ENCODE peak calls at places on chromosomes 16 and 17, in five cellular contexts. D is trophoblast cell, X is neuronal stem cell, V is H1, Q is mesenchymal stem cell. E is an unnamed sample.

GRCh38 chr16:66549284-66550131 is at the start of gene TK2:
- DNase-seq in D (peak; percentile 47), X (peak; percentile 54), V (peak; percentile 80), Q (peak; percentile 69), E (peak; percentile 74)

GRCh38 chr16:22813946-22814325 is at the start of gene HS3ST2:
- DNase-seq in D (no peak), X (peak; percentile 64), V (peak; percentile 83), Q (peak; percentile 0), E (peak; percentile 68)

GRCh38 chr16:53434436-53435065 is at the start of gene RBL2:
- DNase-seq in D (peak; percentile 81), X (peak; percentile 75), V (peak; percentile 89), Q (peak; percentile 70), E (peak; percentile 84)

GRCh38 chr16:75264999-75265910 is 13.8 kb upstream of the BCAR1 start:
- DNase-seq in D (no peak), X (no peak), V (peak; percentile 60), Q (peak; percentile 23), E (no peak)

GRCh38 chr16:58047557-58048348 is 22.2 kb downstream of the MMP15 start:
- DNase-seq in D (no peak), X (no peak), V (no peak), Q (no peak), E (peak; percentile 61)

GRCh38 chr16:48963901-48964615 is 317.6 kb downstream of the CBLN1 start:
- DNase-seq in D (peak; percentile 69), X (no peak), V (no peak), Q (peak; percentile 82), E (no peak)

GRCh38 chr16:78490431-78490830 is 391.0 kb downstream of the WWOX start:
- DNase-seq in D (no peak), X (no peak), V (no peak), Q (no peak), E (no peak)

GRCh38 chr17:30095507-30096244 is 20.9 kb upstream of the NSRP1 start:
- DNase-seq in D (peak; percentile 77), X (peak; percentile 44), V (no peak), Q (peak; percentile 86), E (peak; percentile 41)

GRCh38 chr16:66262253-66263167 is 104.0 kb upstream of the CDH5 start:
- DNase-seq in D (no peak), X (no peak), V (no peak), Q (peak; percentile 59), E (no peak)

GRCh38 chr17:58224315-58224714 is 5.3 kb upstream of the MKS1 start:
- DNase-seq in D (no peak), X (no peak), V (no peak), Q (peak; percentile 36), E (no peak)

GRCh38 chr17:70405492-70406220 is 236.3 kb downstream of the KCNJ2 start:
- DNase-seq in D (no peak), X (no peak), V (no peak), Q (peak; percentile 97), E (no peak)

GRCh38 chr17:14302421-14303099 is 1.7 kb downstream of the HS3ST3B1 start:
- DNase-seq in D (peak; percentile 84), X (peak; percentile 82), V (peak; percentile 86), Q (peak; percentile 86), E (peak; percentile 83)

GRCh38 chr17:35117984-35118383 is 1.7 kb downstream of the RAD51D start:
- DNase-seq in D (no peak), X (no peak), V (no peak), Q (peak; percentile 31), E (no peak)

GRCh38 chr17:71349908-71350600 is 770.8 kb upstream of the SOX9 start:
- DNase-seq in D (no peak), X (no peak), V (no peak), Q (peak; percentile 55), E (no peak)

GRCh38 chr16:74216319-74216718 is 80.3 kb upstream of the PSMD7 start:
- DNase-seq in D (no peak), X (no peak), V (no peak), Q (peak; percentile 1), E (no peak)

GRCh38 chr17:58316260-58316960 is 12.2 kb downstream of the TSPOAP1 start:
- DNase-seq in D (peak; percentile 62), X (no peak), V (peak; percentile 37), Q (no peak), E (peak; percentile 25)

GRCh38 chr17:79820959-79821330 is 18.3 kb downstream of the CBX4 start:
- DNase-seq in D (no peak), X (no peak), V (no peak), Q (no peak), E (no peak)

GRCh38 chr17:8326591-8327583 is 12.8 kb upstream of the ODF4 start:
- DNase-seq in D (no peak), X (no peak), V (peak; percentile 74), Q (peak; percentile 45), E (no peak)

GRCh38 chr17:47684535-47685193 is 9.3 kb upstream of the TBKBP1 start:
- DNase-seq in D (no peak), X (no peak), V (no peak), Q (no peak), E (no peak)

GRCh38 chr17:9244066-9245052 is 223.0 kb downstream of the NTN1 start:
- DNase-seq in D (no peak), X (no peak), V (no peak), Q (peak; percentile 26), E (no peak)

GRCh38 chr16:87086575-87086974 is 230.6 kb downstream of the C16orf95 start:
- DNase-seq in D (no peak), X (no peak), V (no peak), Q (no peak), E (no peak)

GRCh38 chr16:30997000-30997886 is 12.2 kb downstream of the HSD3B7 start:
- DNase-seq in D (peak; percentile 41), X (peak; percentile 59), V (peak; percentile 89), Q (peak; percentile 72), E (peak; percentile 92)

GRCh38 chr16:30996324-30996999 is 11.5 kb downstream of the HSD3B7 start:
- DNase-seq in D (no peak), X (no peak), V (no peak), Q (peak; percentile 20), E (no peak)

GRCh38 chr16:30998852-30999761 is 11.3 kb downstream of the STX1B start:
- DNase-seq in D (no peak), X (no peak), V (no peak), Q (peak; percentile 12), E (no peak)

GRCh38 chr16:30995927-30996323 is 10.9 kb downstream of the HSD3B7 start:
- DNase-seq in D (no peak), X (no peak), V (no peak), Q (no peak), E (no peak)

GRCh38 chr16:30997887-30998711 is 12.3 kb downstream of the STX1B start:
- DNase-seq in D (peak; percentile 56), X (no peak), V (no peak), Q (peak; percentile 78), E (no peak)
- H2AK5ac ChIP-seq in D (no peak overlapping the region), X (no peak overlapping the region), V (no peak overlapping the region), Q (peak overlapping the region; percentile 61), E (no peak overlapping the region)

GRCh38 chr17:74723891-74724290 is 11.2 kb upstream of the CD300LF start:
- DNase-seq in D (no peak), X (no peak), V (no peak), Q (no peak), E (no peak)
- H2BK12ac ChIP-seq in D (no peak overlapping the region), X (no peak overlapping the region), V (no peak overlapping the region), Q (no peak overlapping the region), E (no peak overlapping the region)

GRCh38 chr16:89549007-89549700 is 11.3 kb upstream of the RPL13 start:
- DNase-seq in D (no peak), X (no peak), V (no peak), Q (no peak), E (no peak)
- H2AK5ac ChIP-seq in D (no peak overlapping the region), X (no peak overlapping the region), V (no peak overlapping the region), Q (no peak overlapping the region), E (no peak overlapping the region)

GRCh38 chr16:72287646-72288045 is 115.7 kb upstream of the PMFBP1 start:
- DNase-seq in D (no peak), X (no peak), V (no peak), Q (no peak), E (no peak)
- H2BK12ac ChIP-seq in D (no peak overlapping the region), X (no peak overlapping the region), V (no peak overlapping the region), Q (no peak overlapping the region), E (no peak overlapping the region)

DNA sequence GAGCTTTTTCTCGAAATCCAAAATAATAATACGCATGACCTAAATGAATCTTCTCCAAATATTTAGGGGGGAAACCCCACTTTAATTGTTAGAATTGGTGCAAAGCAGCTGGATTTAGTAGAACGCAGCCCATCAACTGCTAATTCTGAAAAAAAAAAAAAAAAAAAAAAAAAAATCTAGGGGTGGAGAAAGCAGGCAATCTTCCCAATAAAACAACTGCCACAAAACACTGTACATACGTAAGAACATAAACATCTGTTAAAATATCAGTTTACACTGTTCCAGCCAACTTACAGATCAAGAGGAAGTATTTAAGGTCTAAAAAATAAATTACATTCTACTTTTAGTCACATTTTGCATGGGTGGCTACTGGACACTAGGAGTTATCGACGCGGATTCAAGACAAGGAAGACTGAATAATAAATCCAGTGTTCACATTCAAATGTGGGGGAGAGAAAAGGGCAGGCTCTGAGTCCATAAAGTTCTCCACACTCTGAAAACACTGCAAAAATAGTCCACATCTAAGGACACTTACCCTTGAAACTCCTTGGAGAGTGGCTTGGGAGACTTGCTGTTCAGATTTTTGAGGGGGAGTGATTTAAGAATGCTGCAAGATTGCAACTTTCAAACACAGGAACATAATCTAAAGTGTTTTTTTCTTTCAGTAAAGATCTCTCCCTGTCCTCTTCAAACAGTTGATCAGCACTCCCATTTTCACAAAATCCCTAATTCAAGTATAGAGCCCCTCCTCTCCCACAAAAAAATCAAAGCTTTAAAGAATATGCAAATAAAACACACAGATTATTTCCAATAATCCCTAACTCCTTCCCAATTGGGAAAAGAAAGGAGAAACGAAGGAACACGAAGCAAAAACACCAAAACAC is 1.3 kb downstream of the APPBP2 start:
- DNase-seq in D (no peak), X (no peak), V (peak; percentile 17), Q (peak; percentile 48), E (no peak)
- H2AK5ac ChIP-seq in D (no peak overlapping the region), X (no peak overlapping the region), V (peak overlapping the region; percentile 46), Q (no peak overlapping the region), E (no peak overlapping the region)

GRCh38 chr16:77403732-77404131 is 31.1 kb downstream of the ADAMTS18 start:
- DNase-seq in D (no peak), X (no peak), V (no peak), Q (no peak), E (no peak)

GRCh38 chr16:77408607-77409006 is 26.2 kb downstream of the ADAMTS18 start:
- DNase-seq in D (no peak), X (no peak), V (no peak), Q (no peak), E (no peak)

GRCh38 chr16:77404823-77405222 is 30.0 kb downstream of the ADAMTS18 start:
- DNase-seq in D (no peak), X (no peak), V (no peak), Q (no peak), E (no peak)

GRCh38 chr16:77409311-77409710 is 25.5 kb downstream of the ADAMTS18 start:
- DNase-seq in D (no peak), X (no peak), V (no peak), Q (peak; percentile 30), E (no peak)

GRCh38 chr16:77406680-77407079 is 28.2 kb downstream of the ADAMTS18 start:
- DNase-seq in D (no peak), X (no peak), V (no peak), Q (no peak), E (no peak)
- H2BK12ac ChIP-seq in D (no peak overlapping the region), X (no peak overlapping the region), V (no peak overlapping the region), Q (no peak overlapping the region), E (no peak overlapping the region)